ENCODE peak calls at places on chromosomes 7 and 10, in five cellular contexts. X is mesenchymal stem cell, N is neuronal stem cell, T is H9, Q is IMR-90. F is an unnamed sample.

GRCh38 chr7:114720725-114721124 is 201.2 kb upstream of the MDFIC start:
- DNase-seq in X (no peak), N (no peak), T (no peak), Q (no peak), F (peak)

GRCh38 chr7:23685770-23686169 is 5.8 kb downstream of the FAM221A start:
- DNase-seq in X (peak), N (no peak), T (no peak), Q (peak), F (no peak)

GRCh38 chr7:34497153-34497777 is 160.8 kb upstream of the NPSR1 start:
- DNase-seq in X (no peak), N (no peak), T (peak), Q (no peak), F (peak)

GRCh38 chr7:108004220-108005142 is 1.5 kb upstream of the LAMB1 start:
- DNase-seq in X (peak), N (no peak), T (peak), Q (peak), F (peak)

GRCh38 chr7:130752424-130752823 is 18.4 kb upstream of the KLF14 start:
- DNase-seq in X (no peak), N (no peak), T (no peak), Q (no peak), F (no peak)

GRCh38 chr10:21318768-21319167 is 206.7 kb downstream of the SKIDA1 start:
- DNase-seq in X (peak), N (no peak), T (no peak), Q (peak), F (no peak)

GRCh38 chr10:86868353-86868752 is 89.1 kb downstream of the MMRN2 start:
- DNase-seq in X (peak), N (peak), T (peak), Q (peak), F (peak)

GRCh38 chr7:2034291-2035201 is 198.2 kb downstream of the MAD1L1 start:
- DNase-seq in X (no peak), N (no peak), T (no peak), Q (no peak), F (no peak)

GRCh38 chr10:78664929-78665525 is 403.7 kb upstream of the ZMIZ1 start:
- DNase-seq in X (peak), N (no peak), T (no peak), Q (peak), F (peak)

GRCh38 chr7:840001-840600 is 7.8 kb downstream of the SUN1 start:
- DNase-seq in X (no peak), N (no peak), T (no peak), Q (no peak), F (no peak)

GRCh38 chr10:76969366-76969990 is 668.1 kb downstream of the KCNMA1 start:
- DNase-seq in X (no peak), N (no peak), T (no peak), Q (no peak), F (no peak)

GRCh38 chr10:124831116-124831515 is 29.5 kb downstream of the ABRAXAS2 start:
- DNase-seq in X (no peak), N (no peak), T (no peak), Q (no peak), F (no peak)

GRCh38 chr7:141960687-141961422 is 12.7 kb downstream of the TAS2R38 start:
- DNase-seq in X (no peak), N (no peak), T (no peak), Q (no peak), F (no peak)

GRCh38 chr7:76430836-76431235 is 6.1 kb downstream of the ZP3 start:
- DNase-seq in X (no peak), N (no peak), T (no peak), Q (no peak), F (no peak)

GRCh38 chr10:52954407-52954806 is 181.8 kb upstream of the MBL2 start:
- DNase-seq in X (no peak), N (no peak), T (no peak), Q (no peak), F (no peak)

GRCh38 chr10:36373424-36374096 is 731.5 kb upstream of the FZD8 start:
- DNase-seq in X (no peak), N (no peak), T (peak), Q (no peak), F (peak)

GRCh38 chr10:36380538-36380937 is 738.4 kb upstream of the FZD8 start:
- DNase-seq in X (no peak), N (no peak), T (no peak), Q (no peak), F (no peak)

DNA sequence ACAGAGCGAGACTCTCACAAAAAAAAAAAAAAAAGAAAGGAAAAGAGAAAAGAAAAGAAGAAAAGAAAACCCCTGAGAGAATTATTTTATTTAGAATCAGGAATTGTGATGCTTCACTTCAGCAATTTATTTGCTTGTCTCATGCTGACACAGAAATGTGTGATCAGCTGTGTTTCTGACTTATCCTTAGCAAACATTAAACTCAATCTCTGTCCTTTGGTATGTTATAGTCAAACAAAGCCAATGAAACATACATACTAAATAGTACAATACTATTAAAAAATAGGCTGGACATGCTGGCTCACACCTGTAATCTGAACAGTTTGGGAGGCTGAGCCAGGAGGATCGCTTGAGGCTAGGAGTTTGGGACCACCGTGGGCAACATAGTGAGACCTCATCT is 733.0 kb upstream of the FZD8 start:
- DNase-seq in X (no peak), N (no peak), T (no peak), Q (no peak), F (no peak)
- H4K8ac ChIP-seq in X (no peak), N (no peak), T (no peak), Q (no peak), F (peak)

GRCh38 chr7:40826419-40827216 is 691.8 kb downstream of the SUGCT start:
- DNase-seq in X (peak), N (peak), T (no peak), Q (peak), F (peak)
- H4K8ac ChIP-seq in X (peak), N (no peak), T (no peak), Q (peak), F (no peak)

DNA sequence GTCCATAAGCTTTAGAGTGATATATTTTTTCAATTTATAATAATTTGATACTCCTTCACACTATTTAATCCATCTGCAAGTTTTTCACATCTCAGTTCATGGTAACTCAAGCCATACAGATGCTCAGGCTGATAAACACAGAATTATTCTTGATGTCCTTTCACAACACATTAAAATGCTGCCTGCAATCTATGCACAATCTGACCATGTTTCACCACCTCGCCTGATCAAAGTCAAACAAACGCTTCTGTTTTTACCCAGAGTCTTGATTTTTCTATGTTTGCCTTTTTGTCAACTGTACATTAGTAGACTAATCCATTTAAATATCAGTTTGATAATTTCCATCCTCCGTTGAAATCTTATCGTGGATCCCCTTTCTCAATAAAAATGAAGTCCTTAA is 833.8 kb upstream of the KCND2 start:
- DNase-seq in X (no peak), N (no peak), T (no peak), Q (no peak), F (no peak)
- H4K8ac ChIP-seq in X (no peak), N (no peak), T (no peak), Q (no peak), F (no peak)

GRCh38 chr10:31031666-31032514 is at the start of gene ZNF438:
- DNase-seq in X (peak), N (peak), T (peak), Q (peak), F (peak)
- H4K8ac ChIP-seq in X (peak), N (no peak), T (no peak), Q (peak), F (no peak)

GRCh38 chr7:73768661-73769480 is 1.2 kb downstream of the CLDN3 start:
- DNase-seq in X (no peak), N (no peak), T (no peak), Q (no peak), F (no peak)
- H4K8ac ChIP-seq in X (no peak), N (peak), T (no peak), Q (no peak), F (no peak)